ENCODE peak calls at places on chromosomes 16 and 17, in five cellular contexts. H, T, C, F and Z are unnamed samples.
A peak's percentile ranks its signal among the peaks of the same experiment; 100 is the strongest.

GRCh38 chr16:55116165-55116894 is 185.7 kb downstream of the IRX5 start:
- DNase-seq in C (peak; percentile 95), F (no peak), T (no peak), H (no peak), Z (no peak)

GRCh38 chr16:1536601-1537000 is 3.1 kb downstream of the TMEM204 start:
- DNase-seq in T (no peak), F (no peak), C (no peak), H (no peak), Z (no peak)

GRCh38 chr16:66427871-66428681 is 981 bp downstream of the BEAN1 start:
- DNase-seq in H (no peak), C (no peak), F (peak; percentile 39), T (no peak), Z (peak; percentile 45)

GRCh38 chr17:73192894-73193701 is at the start of gene COG1:
- DNase-seq in C (peak; percentile 60), H (peak; percentile 82), F (peak; percentile 89), T (peak; percentile 75), Z (peak; percentile 71)

GRCh38 chr16:87563022-87563421 is 39.3 kb upstream of the JPH3 start:
- DNase-seq in C (no peak), T (no peak), F (no peak), H (no peak), Z (no peak)

GRCh38 chr17:81249233-81250040 is 10.3 kb downstream of the NDUFAF8 start:
- DNase-seq in H (no peak), T (no peak), C (no peak), F (no peak), Z (no peak)

GRCh38 chr17:65759532-65759931 is 198.1 kb upstream of the AXIN2 start:
- DNase-seq in C (no peak), T (no peak), H (no peak), F (no peak), Z (no peak)

GRCh38 chr17:9292563-9292941 is 271.2 kb downstream of the NTN1 start:
- DNase-seq in H (no peak), F (no peak), C (no peak), T (no peak), Z (no peak)

GRCh38 chr16:19005561-19006445 is 22.1 kb downstream of the TMC7 start:
- DNase-seq in C (no peak), H (peak; percentile 8), T (peak; percentile 86), F (no peak), Z (no peak)

GRCh38 chr17:17107891-17108680 is 65.8 kb downstream of the MPRIP start:
- DNase-seq in H (no peak), C (no peak), T (no peak), F (no peak), Z (no peak)

GRCh38 chr16:73212431-73212830 is 164.5 kb upstream of the ZFHX3 start:
- DNase-seq in F (no peak), H (no peak), C (no peak), T (no peak), Z (no peak)

GRCh38 chr17:39794249-39794970 is 56.7 kb downstream of the GRB7 start:
- DNase-seq in C (no peak), H (no peak), T (no peak), F (no peak), Z (no peak)

DNA sequence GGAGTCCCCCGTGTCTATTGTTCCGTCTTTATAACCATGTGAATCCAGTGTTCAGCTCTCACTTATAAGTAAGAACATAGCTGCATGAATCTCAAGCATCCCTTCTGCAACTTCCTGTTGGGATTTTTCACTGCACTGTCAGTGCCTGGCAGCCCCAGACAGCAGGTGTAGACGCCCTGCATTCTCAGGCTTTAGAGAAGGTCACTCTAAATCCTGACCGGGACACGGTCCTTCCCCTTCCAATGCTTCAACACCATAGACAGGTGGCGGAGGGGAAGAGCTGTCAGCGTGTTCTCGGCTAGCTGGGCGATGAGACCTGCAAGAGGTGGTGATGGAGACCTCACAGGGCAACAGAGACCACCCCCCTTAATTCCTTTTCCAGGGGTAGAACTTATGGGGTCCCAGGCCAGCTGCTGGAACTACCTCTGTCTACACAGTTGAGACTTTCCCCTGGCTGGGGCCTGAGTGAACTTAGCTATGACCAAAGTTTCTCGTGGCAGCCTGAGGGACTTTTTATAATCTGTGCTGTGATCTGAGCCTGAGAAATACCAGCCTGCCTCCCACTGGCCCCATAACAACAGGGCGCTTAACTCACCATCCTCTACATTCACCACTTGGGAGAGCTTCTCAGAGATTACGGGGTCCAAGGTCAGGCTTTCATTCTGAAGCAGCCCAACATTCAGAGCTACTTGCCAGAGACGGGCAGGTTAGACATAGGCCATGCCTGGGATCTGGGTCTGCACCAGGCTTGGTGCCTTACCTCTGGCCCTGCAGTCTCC is 143.2 kb upstream of the TNRC6C start:
- DNase-seq in T (no peak), F (peak; percentile 7), H (no peak), C (no peak), Z (no peak)
- TF ChIP-seq CTCF in T (no peak), F (no peak), H (no peak), C (no peak), Z (no peak)

DNA sequence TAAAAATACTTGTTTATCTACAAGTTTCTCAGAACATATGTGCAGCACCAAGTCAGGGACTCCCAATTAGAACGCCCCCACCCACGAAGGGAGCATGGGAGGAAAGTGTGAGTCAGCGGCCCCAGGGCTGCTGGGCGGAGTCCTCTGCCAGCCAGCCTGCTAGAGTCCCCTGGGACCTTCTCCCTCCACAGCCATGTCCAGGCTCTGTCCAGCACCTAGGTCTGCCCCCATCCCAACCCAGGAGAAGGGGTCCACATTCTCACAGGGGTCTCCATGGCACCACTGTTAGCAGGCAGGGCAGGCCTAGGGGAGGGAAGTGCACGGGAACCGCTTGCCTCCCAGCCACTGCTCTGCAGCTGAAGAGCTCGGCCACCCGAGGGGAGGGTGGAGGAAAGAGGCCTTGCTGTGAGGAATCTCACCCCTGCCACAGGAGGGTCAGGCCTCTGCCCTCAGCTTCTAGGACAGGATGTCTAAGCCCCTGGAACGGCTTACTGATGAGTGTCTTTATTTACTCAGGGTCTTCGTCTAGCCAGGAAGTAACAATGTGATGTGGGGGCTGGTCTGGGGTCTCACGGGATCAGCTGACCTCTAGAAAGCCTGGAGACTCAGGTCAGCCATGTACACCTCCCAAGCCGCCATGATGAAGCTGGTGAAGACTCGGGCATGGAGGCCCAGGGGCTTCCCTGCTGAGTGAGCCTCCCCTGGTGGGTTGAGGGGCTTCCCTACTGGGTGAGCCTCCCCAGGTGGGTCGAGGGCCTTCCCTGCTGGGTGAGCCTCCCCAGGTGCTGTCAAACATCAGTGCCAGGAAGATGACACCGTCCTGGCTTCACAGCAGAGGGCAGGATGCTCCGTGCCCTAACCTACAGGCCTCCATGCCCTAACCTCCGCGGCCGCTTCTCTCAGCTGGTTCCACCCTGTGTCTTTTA is 190.3 kb downstream of the RBFOX3 start:
- DNase-seq in F (peak; percentile 50), H (no peak), C (no peak), T (no peak), Z (no peak)
- TF ChIP-seq CTCF in F (no peak), H (no peak), C (no peak), T (no peak), Z (no peak)

DNA sequence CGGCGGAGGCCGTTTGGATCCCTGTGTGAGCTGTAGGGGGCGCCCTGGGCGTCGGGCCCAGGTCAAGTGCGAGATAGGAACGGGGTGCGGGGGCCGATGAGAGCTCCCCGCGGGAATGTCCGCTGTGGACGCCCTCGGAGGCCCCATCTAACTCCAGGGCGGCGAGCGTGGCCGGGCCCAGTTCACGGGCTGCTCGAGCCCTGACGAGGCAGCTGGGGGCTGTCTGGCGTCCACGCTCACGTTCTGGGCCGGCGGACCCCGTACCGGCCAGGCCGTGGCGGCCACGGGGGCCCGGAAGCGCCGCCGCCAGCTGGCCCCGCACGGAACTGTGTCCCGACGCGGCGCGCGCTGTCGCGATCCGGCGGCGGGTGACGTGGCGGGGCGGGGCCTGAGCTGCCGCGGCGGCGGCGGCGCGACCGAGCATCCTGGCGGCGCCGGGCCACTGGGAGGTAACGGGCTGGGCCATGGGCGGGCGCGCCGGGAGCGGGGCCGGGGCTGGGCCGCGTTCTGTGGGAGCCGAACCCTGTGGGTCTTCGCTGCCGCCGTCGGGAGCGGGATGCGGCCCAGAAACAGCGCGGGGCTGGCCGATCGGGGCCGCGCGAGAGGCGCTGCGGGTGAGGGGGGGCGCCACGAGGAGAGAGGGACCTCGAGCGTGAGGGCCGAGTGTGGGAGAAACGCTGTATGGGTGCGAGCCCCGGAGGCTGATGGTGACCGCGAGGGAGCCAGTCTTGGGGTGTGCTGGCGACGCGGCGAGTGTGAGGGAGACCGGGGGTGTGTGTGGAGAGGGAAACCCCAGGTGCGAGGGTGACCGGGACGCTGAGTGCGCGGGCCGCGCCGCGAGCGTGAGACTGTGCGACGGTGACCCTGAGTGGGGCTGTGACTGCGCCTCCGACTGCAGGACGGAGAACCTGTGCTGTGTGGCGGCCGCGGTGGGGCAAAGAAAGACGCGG is at the start of gene SLC7A6:
- DNase-seq in H (peak; percentile 68), C (no peak), T (peak; percentile 84), F (peak; percentile 83), Z (peak; percentile 85)
- TF ChIP-seq CTCF in H (peak; percentile 45), C (peak; percentile 73), T (peak; percentile 73), F (peak; percentile 78), Z (peak; percentile 72)

GRCh38 chr17:14294876-14295275 is 6.0 kb upstream of the HS3ST3B1 start:
- DNase-seq in H (no peak), T (no peak), C (no peak), F (no peak), Z (no peak)
- TF ChIP-seq CTCF in H (no peak), T (no peak), C (no peak), F (no peak), Z (no peak)

DNA sequence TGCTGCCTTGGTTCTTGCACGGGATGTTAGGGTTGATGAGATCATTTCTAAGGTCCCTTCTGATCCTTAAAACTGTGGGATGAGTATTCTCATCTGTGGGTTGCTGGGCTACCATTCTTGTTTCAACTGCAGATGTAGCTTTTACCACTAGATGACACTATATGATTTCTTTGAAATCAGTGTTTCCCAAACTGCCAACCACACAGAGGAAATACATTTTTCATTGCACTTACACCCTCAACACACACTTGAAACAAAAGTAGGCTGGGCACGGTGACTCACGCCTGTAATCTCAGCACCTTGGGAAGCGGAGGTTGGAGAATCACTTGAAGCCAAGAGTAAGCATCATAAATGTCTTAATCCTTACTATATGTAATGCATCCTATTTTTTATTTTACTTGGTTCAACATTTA is 15.3 kb downstream of the LCMT1 start:
- DNase-seq in C (no peak), T (no peak), F (no peak), H (peak; percentile 60), Z (no peak)
- TF ChIP-seq CTCF in C (peak; percentile 76), T (peak; percentile 41), F (peak; percentile 10), H (peak; percentile 64), Z (no peak)

DNA sequence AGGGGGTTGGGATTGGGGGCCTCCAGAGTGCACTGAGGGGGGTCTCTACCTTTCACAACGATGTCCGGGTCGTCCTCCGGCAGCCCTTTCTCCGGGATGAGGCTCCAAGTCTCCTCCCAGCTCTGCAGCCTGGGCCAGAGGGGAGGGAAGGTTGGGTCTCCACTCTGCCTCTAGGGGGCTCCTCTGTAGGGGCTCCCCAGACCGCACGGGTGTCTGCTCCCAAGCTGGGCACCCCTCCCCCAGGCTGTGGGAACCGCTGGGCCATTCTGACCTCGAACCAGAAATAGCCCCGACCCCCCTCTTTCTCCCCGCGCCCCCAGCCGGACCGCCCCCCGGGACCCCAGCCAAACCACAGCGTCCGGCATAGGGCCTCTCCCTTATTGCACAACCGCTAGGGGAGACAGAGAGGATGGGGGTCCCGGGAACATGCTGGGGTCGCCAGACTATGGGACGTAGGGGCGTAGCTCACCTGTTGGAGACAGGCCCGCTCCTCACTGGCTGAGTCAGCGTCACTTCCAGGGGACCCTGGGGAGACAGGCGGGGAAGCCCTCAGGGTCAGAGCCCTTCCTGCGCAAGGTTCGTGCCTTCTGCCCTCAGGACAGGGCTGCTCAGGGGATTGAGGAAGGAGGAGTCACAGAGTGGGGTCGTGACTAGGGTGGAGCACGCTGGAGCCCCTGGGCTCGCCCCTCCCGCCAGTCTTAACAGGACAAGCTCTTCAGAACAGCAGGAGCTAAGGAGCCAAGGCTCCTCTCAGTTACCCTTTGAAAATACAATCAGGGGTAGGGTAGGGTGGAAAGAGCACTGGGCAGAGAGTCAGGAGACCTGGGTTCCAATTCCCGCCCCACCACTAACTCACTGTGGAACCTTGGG is 2.7 kb downstream of the PLEKHH3 start:
- DNase-seq in F (peak; percentile 59), T (no peak), H (peak; percentile 54), C (no peak), Z (no peak)
- TF ChIP-seq CTCF in F (peak; percentile 67), T (peak; percentile 54), H (no peak), C (peak; percentile 66), Z (peak; percentile 33)